ENCODE peak calls at places on chromosomes 12 and 14, in seven cellular contexts. One of them, this sample, is unnamed.

GRCh38 chr12:92059976-92060375 is 85.7 kb downstream of the BTG1 start:
- DNase-seq in left ventricle myocardium inferior: no peak
- DNase-seq in HS-5: peak
- DNase-seq in Right ventricle myocardium inferior: no peak
- DNase-seq in HEK293T: no peak
- DNase-seq in tibial artery: no peak
- DNase-seq in fibroblast of lung: peak
- DNase-seq in this sample: no peak

GRCh38 chr14:94120667-94121335 is 8.6 kb downstream of the IFI27L2 start:
- DNase-seq in left ventricle myocardium inferior: no peak
- DNase-seq in HS-5: no peak
- DNase-seq in Right ventricle myocardium inferior: no peak
- DNase-seq in HEK293T: no peak
- DNase-seq in tibial artery: no peak
- DNase-seq in fibroblast of lung: peak
- DNase-seq in this sample: no peak

GRCh38 chr12:105418232-105418631 is 87.7 kb downstream of the C12orf75 start:
- DNase-seq in left ventricle myocardium inferior: no peak
- DNase-seq in HS-5: peak
- DNase-seq in Right ventricle myocardium inferior: no peak
- DNase-seq in HEK293T: no peak
- DNase-seq in tibial artery: no peak
- DNase-seq in fibroblast of lung: peak
- DNase-seq in this sample: no peak

GRCh38 chr14:99143793-99144192 is 128.2 kb downstream of the BCL11B start:
- DNase-seq in left ventricle myocardium inferior: no peak
- DNase-seq in HS-5: no peak
- DNase-seq in Right ventricle myocardium inferior: no peak
- DNase-seq in HEK293T: no peak
- DNase-seq in tibial artery: peak
- DNase-seq in fibroblast of lung: no peak
- DNase-seq in this sample: no peak

GRCh38 chr14:99075771-99076370 is 196.1 kb downstream of the BCL11B start:
- DNase-seq in left ventricle myocardium inferior: no peak
- DNase-seq in HS-5: no peak
- DNase-seq in Right ventricle myocardium inferior: no peak
- DNase-seq in HEK293T: no peak
- DNase-seq in tibial artery: no peak
- DNase-seq in fibroblast of lung: no peak
- DNase-seq in this sample: no peak

GRCh38 chr12:130658106-130658505 is 58.0 kb downstream of the RIMBP2 start:
- DNase-seq in left ventricle myocardium inferior: no peak
- DNase-seq in HS-5: no peak
- DNase-seq in Right ventricle myocardium inferior: no peak
- DNase-seq in HEK293T: no peak
- DNase-seq in tibial artery: no peak
- DNase-seq in fibroblast of lung: no peak
- DNase-seq in this sample: no peak

GRCh38 chr14:68178282-68178681 is 358.7 kb downstream of the RAD51B start:
- DNase-seq in left ventricle myocardium inferior: no peak
- DNase-seq in HS-5: no peak
- DNase-seq in Right ventricle myocardium inferior: no peak
- DNase-seq in HEK293T: no peak
- DNase-seq in tibial artery: no peak
- DNase-seq in fibroblast of lung: no peak
- DNase-seq in this sample: no peak

GRCh38 chr14:96189288-96189711 is 15.3 kb upstream of the BDKRB2 start:
- DNase-seq in left ventricle myocardium inferior: no peak
- DNase-seq in HS-5: no peak
- DNase-seq in Right ventricle myocardium inferior: no peak
- DNase-seq in HEK293T: no peak
- DNase-seq in tibial artery: no peak
- DNase-seq in fibroblast of lung: peak
- DNase-seq in this sample: no peak

GRCh38 chr12:107669946-107670345 is 15.7 kb upstream of the PWP1 start:
- DNase-seq in left ventricle myocardium inferior: no peak
- DNase-seq in HS-5: no peak
- DNase-seq in Right ventricle myocardium inferior: no peak
- DNase-seq in HEK293T: no peak
- DNase-seq in tibial artery: no peak
- DNase-seq in fibroblast of lung: no peak
- DNase-seq in this sample: no peak

GRCh38 chr14:91315844-91316267 is 71.4 kb upstream of the GPR68 start:
- DNase-seq in left ventricle myocardium inferior: no peak
- DNase-seq in HS-5: no peak
- DNase-seq in Right ventricle myocardium inferior: no peak
- DNase-seq in HEK293T: no peak
- DNase-seq in tibial artery: no peak
- DNase-seq in fibroblast of lung: no peak
- DNase-seq in this sample: no peak

GRCh38 chr14:28656704-28657255 is 109.8 kb upstream of the FOXG1 start:
- DNase-seq in left ventricle myocardium inferior: no peak
- DNase-seq in HS-5: no peak
- DNase-seq in Right ventricle myocardium inferior: no peak
- DNase-seq in HEK293T: no peak
- DNase-seq in tibial artery: no peak
- DNase-seq in fibroblast of lung: no peak
- DNase-seq in this sample: no peak

GRCh38 chr12:32535260-32535999 is 136.1 kb downstream of the FGD4 start:
- DNase-seq in left ventricle myocardium inferior: peak
- DNase-seq in HS-5: no peak
- DNase-seq in Right ventricle myocardium inferior: peak
- DNase-seq in HEK293T: peak
- DNase-seq in tibial artery: peak
- DNase-seq in fibroblast of lung: peak
- DNase-seq in this sample: no peak

GRCh38 chr12:6887460-6887859 is 14.4 kb upstream of the SPSB2 start:
- DNase-seq in left ventricle myocardium inferior: no peak
- DNase-seq in HS-5: no peak
- DNase-seq in Right ventricle myocardium inferior: no peak
- DNase-seq in HEK293T: no peak
- DNase-seq in tibial artery: no peak
- DNase-seq in fibroblast of lung: no peak
- DNase-seq in this sample: no peak

GRCh38 chr14:53591816-53592215 is 364.8 kb downstream of the BMP4 start:
- DNase-seq in left ventricle myocardium inferior: no peak
- DNase-seq in HS-5: no peak
- DNase-seq in Right ventricle myocardium inferior: no peak
- DNase-seq in HEK293T: no peak
- DNase-seq in tibial artery: no peak
- DNase-seq in fibroblast of lung: no peak
- DNase-seq in this sample: no peak

GRCh38 chr12:66139328-66139727 is 8.8 kb upstream of the LLPH start:
- DNase-seq in left ventricle myocardium inferior: no peak
- DNase-seq in HS-5: no peak
- DNase-seq in Right ventricle myocardium inferior: no peak
- DNase-seq in HEK293T: no peak
- DNase-seq in tibial artery: no peak
- DNase-seq in fibroblast of lung: no peak
- DNase-seq in this sample: no peak

GRCh38 chr14:42002139-42002538 is 395.5 kb downstream of the LRFN5 start:
- DNase-seq in left ventricle myocardium inferior: no peak
- DNase-seq in HS-5: peak
- DNase-seq in Right ventricle myocardium inferior: no peak
- DNase-seq in HEK293T: no peak
- DNase-seq in tibial artery: no peak
- DNase-seq in fibroblast of lung: peak
- DNase-seq in this sample: no peak

GRCh38 chr12:70645494-70646317 is 8.5 kb upstream of the PTPRB start:
- DNase-seq in left ventricle myocardium inferior: peak
- DNase-seq in HS-5: peak
- DNase-seq in Right ventricle myocardium inferior: peak
- DNase-seq in HEK293T: no peak
- DNase-seq in tibial artery: peak
- DNase-seq in fibroblast of lung: peak
- DNase-seq in this sample: no peak

GRCh38 chr14:81066672-81067071 is 111.3 kb downstream of the TSHR start:
- DNase-seq in left ventricle myocardium inferior: no peak
- DNase-seq in HS-5: no peak
- DNase-seq in Right ventricle myocardium inferior: no peak
- DNase-seq in HEK293T: no peak
- DNase-seq in tibial artery: no peak
- DNase-seq in fibroblast of lung: no peak
- DNase-seq in this sample: no peak

GRCh38 chr14:23217621-23218020 is 20.1 kb upstream of the RNF212B start:
- DNase-seq in left ventricle myocardium inferior: no peak
- DNase-seq in HS-5: no peak
- DNase-seq in Right ventricle myocardium inferior: no peak
- DNase-seq in HEK293T: no peak
- DNase-seq in tibial artery: no peak
- DNase-seq in fibroblast of lung: no peak
- DNase-seq in this sample: no peak

GRCh38 chr12:113105606-113106271 is 29.8 kb downstream of the RASAL1 start:
- DNase-seq in left ventricle myocardium inferior: no peak
- DNase-seq in HS-5: no peak
- DNase-seq in Right ventricle myocardium inferior: no peak
- DNase-seq in HEK293T: no peak
- DNase-seq in tibial artery: no peak
- DNase-seq in fibroblast of lung: no peak
- DNase-seq in this sample: no peak

GRCh38 chr12:113866496-113866895 is 99.6 kb downstream of the RBM19 start:
- DNase-seq in left ventricle myocardium inferior: no peak
- DNase-seq in HS-5: no peak
- DNase-seq in Right ventricle myocardium inferior: no peak
- DNase-seq in HEK293T: no peak
- DNase-seq in tibial artery: no peak
- DNase-seq in fibroblast of lung: no peak
- DNase-seq in this sample: no peak

GRCh38 chr14:76782885-76783566 is 21.8 kb downstream of the VASH1 start:
- DNase-seq in left ventricle myocardium inferior: no peak
- DNase-seq in HS-5: no peak
- DNase-seq in Right ventricle myocardium inferior: no peak
- DNase-seq in HEK293T: no peak
- DNase-seq in tibial artery: no peak
- DNase-seq in fibroblast of lung: no peak
- DNase-seq in this sample: no peak

GRCh38 chr12:57215668-57216013 is 953 bp upstream of the NXPH4 start:
- DNase-seq in left ventricle myocardium inferior: no peak
- DNase-seq in HS-5: no peak
- DNase-seq in Right ventricle myocardium inferior: no peak
- DNase-seq in HEK293T: no peak
- DNase-seq in tibial artery: no peak
- DNase-seq in fibroblast of lung: no peak
- DNase-seq in this sample: no peak

GRCh38 chr12:115158816-115159215 is 474.8 kb upstream of the TBX3 start:
- DNase-seq in left ventricle myocardium inferior: no peak
- DNase-seq in HS-5: no peak
- DNase-seq in Right ventricle myocardium inferior: no peak
- DNase-seq in HEK293T: no peak
- DNase-seq in tibial artery: no peak
- DNase-seq in fibroblast of lung: no peak
- DNase-seq in this sample: no peak

GRCh38 chr14:91177073-91177796 is 63.4 kb downstream of the DGLUCY start:
- DNase-seq in left ventricle myocardium inferior: no peak
- DNase-seq in HS-5: peak
- DNase-seq in Right ventricle myocardium inferior: peak
- DNase-seq in HEK293T: peak
- DNase-seq in tibial artery: peak
- DNase-seq in fibroblast of lung: peak
- DNase-seq in this sample: peak

GRCh38 chr12:132736378-132736777 is 25.3 kb downstream of the ANKLE2 start:
- DNase-seq in left ventricle myocardium inferior: no peak
- DNase-seq in HS-5: no peak
- DNase-seq in Right ventricle myocardium inferior: no peak
- DNase-seq in HEK293T: no peak
- DNase-seq in tibial artery: no peak
- DNase-seq in fibroblast of lung: no peak
- DNase-seq in this sample: no peak

GRCh38 chr14:36289954-36290353 is 30.5 kb downstream of the MBIP start:
- DNase-seq in left ventricle myocardium inferior: no peak
- DNase-seq in HS-5: no peak
- DNase-seq in Right ventricle myocardium inferior: no peak
- DNase-seq in HEK293T: no peak
- DNase-seq in tibial artery: no peak
- DNase-seq in fibroblast of lung: no peak
- DNase-seq in this sample: no peak

GRCh38 chr14:89420502-89420901 is 3.5 kb upstream of the FOXN3 start:
- DNase-seq in left ventricle myocardium inferior: no peak
- DNase-seq in HS-5: no peak
- DNase-seq in Right ventricle myocardium inferior: no peak
- DNase-seq in HEK293T: no peak
- DNase-seq in tibial artery: no peak
- DNase-seq in fibroblast of lung: no peak
- DNase-seq in this sample: no peak

GRCh38 chr14:47846008-47846407 is 170.6 kb upstream of the MDGA2 start:
- DNase-seq in left ventricle myocardium inferior: no peak
- DNase-seq in HS-5: no peak
- DNase-seq in Right ventricle myocardium inferior: no peak
- DNase-seq in HEK293T: no peak
- DNase-seq in tibial artery: no peak
- DNase-seq in fibroblast of lung: no peak
- DNase-seq in this sample: no peak

GRCh38 chr14:95518045-95518751 is 1.7 kb upstream of the SYNE3 start:
- DNase-seq in left ventricle myocardium inferior: no peak
- DNase-seq in HS-5: no peak
- DNase-seq in Right ventricle myocardium inferior: no peak
- DNase-seq in HEK293T: no peak
- DNase-seq in tibial artery: no peak
- DNase-seq in fibroblast of lung: no peak
- DNase-seq in this sample: no peak

GRCh38 chr12:103441437-103442186 is 54.2 kb downstream of the C12orf42 start:
- DNase-seq in left ventricle myocardium inferior: no peak
- DNase-seq in HS-5: no peak
- DNase-seq in Right ventricle myocardium inferior: no peak
- DNase-seq in HEK293T: no peak
- DNase-seq in tibial artery: no peak
- DNase-seq in fibroblast of lung: no peak
- DNase-seq in this sample: no peak

GRCh38 chr12:74292351-74293194 is 245.1 kb upstream of the ATXN7L3B start:
- DNase-seq in left ventricle myocardium inferior: no peak
- DNase-seq in HS-5: no peak
- DNase-seq in Right ventricle myocardium inferior: no peak
- DNase-seq in HEK293T: no peak
- DNase-seq in tibial artery: no peak
- DNase-seq in fibroblast of lung: no peak
- DNase-seq in this sample: no peak

GRCh38 chr14:101069666-101070362 is 166.3 kb upstream of the RTL1 start:
- DNase-seq in left ventricle myocardium inferior: no peak
- DNase-seq in HS-5: no peak
- DNase-seq in Right ventricle myocardium inferior: no peak
- DNase-seq in HEK293T: no peak
- DNase-seq in tibial artery: peak
- DNase-seq in fibroblast of lung: no peak
- DNase-seq in this sample: peak

GRCh38 chr14:96067985-96068930 is 29.1 kb downstream of the C14orf132 start:
- DNase-seq in left ventricle myocardium inferior: no peak
- DNase-seq in HS-5: no peak
- DNase-seq in Right ventricle myocardium inferior: no peak
- DNase-seq in HEK293T: no peak
- DNase-seq in tibial artery: no peak
- DNase-seq in fibroblast of lung: no peak
- DNase-seq in this sample: no peak

GRCh38 chr12:121061831-121062230 is 22.8 kb upstream of the OASL start:
- DNase-seq in left ventricle myocardium inferior: no peak
- DNase-seq in HS-5: no peak
- DNase-seq in Right ventricle myocardium inferior: no peak
- DNase-seq in HEK293T: no peak
- DNase-seq in tibial artery: no peak
- DNase-seq in fibroblast of lung: peak
- DNase-seq in this sample: no peak

GRCh38 chr12:80472912-80473500 is 29.0 kb downstream of the PTPRQ start:
- DNase-seq in left ventricle myocardium inferior: no peak
- DNase-seq in HS-5: peak
- DNase-seq in Right ventricle myocardium inferior: no peak
- DNase-seq in HEK293T: peak
- DNase-seq in tibial artery: no peak
- DNase-seq in fibroblast of lung: peak
- DNase-seq in this sample: no peak

GRCh38 chr14:100536141-100536540 is 51.1 kb downstream of the BEGAIN start:
- DNase-seq in left ventricle myocardium inferior: peak
- DNase-seq in HS-5: no peak
- DNase-seq in Right ventricle myocardium inferior: peak
- DNase-seq in HEK293T: no peak
- DNase-seq in tibial artery: peak
- DNase-seq in fibroblast of lung: no peak
- DNase-seq in this sample: peak

This sample was measured in 8988T.